ENCODE peak calls at places on chromosomes 13 and 19, in eight cellular contexts. One of them, this sample, is unnamed. For H3K27me3 and H3K4me1, the result is how much of the 10 kb centered on the place peaks cover.

GRCh38 chr13:46173656-46174055 is 8.3 kb downstream of the LCP1 start:
- DNase-seq in psoas muscle: no peak
- DNase-seq in left ventricle myocardium inferior: no peak
- DNase-seq in effector memory CD4-positive, alpha-beta T cell: peak
- DNase-seq in fibroblast of lung: no peak
- DNase-seq in GM23338: no peak
- DNase-seq in IMR-90: no peak
- DNase-seq in left lung: no peak
- DNase-seq in this sample: no peak

GRCh38 chr13:38417727-38418126 is 68.1 kb downstream of the UFM1 start:
- DNase-seq in psoas muscle: no peak
- DNase-seq in left ventricle myocardium inferior: no peak
- DNase-seq in effector memory CD4-positive, alpha-beta T cell: no peak
- DNase-seq in fibroblast of lung: no peak
- DNase-seq in GM23338: peak
- DNase-seq in IMR-90: peak
- DNase-seq in left lung: no peak
- DNase-seq in this sample: no peak

GRCh38 chr13:109881347-109881725 is 95.0 kb upstream of the IRS2 start:
- DNase-seq in psoas muscle: no peak
- DNase-seq in left ventricle myocardium inferior: no peak
- DNase-seq in effector memory CD4-positive, alpha-beta T cell: no peak
- DNase-seq in fibroblast of lung: no peak
- DNase-seq in GM23338: no peak
- DNase-seq in IMR-90: no peak
- DNase-seq in left lung: no peak
- DNase-seq in this sample: no peak

GRCh38 chr13:53781941-53782340 is 753.3 kb downstream of the OLFM4 start:
- DNase-seq in psoas muscle: no peak
- DNase-seq in left ventricle myocardium inferior: no peak
- DNase-seq in effector memory CD4-positive, alpha-beta T cell: no peak
- DNase-seq in fibroblast of lung: no peak
- DNase-seq in GM23338: peak
- DNase-seq in IMR-90: no peak
- DNase-seq in left lung: no peak
- DNase-seq in this sample: no peak

GRCh38 chr19:31018951-31019350 is 330.3 kb downstream of the TSHZ3 start:
- DNase-seq in psoas muscle: no peak
- DNase-seq in left ventricle myocardium inferior: no peak
- DNase-seq in effector memory CD4-positive, alpha-beta T cell: no peak
- DNase-seq in fibroblast of lung: no peak
- DNase-seq in GM23338: no peak
- DNase-seq in IMR-90: no peak
- DNase-seq in left lung: no peak
- DNase-seq in this sample: no peak

GRCh38 chr13:42969558-42970172 is 22.4 kb downstream of the EPSTI1 start:
- DNase-seq in psoas muscle: peak
- DNase-seq in left ventricle myocardium inferior: peak
- DNase-seq in effector memory CD4-positive, alpha-beta T cell: peak
- DNase-seq in fibroblast of lung: peak
- DNase-seq in GM23338: peak
- DNase-seq in IMR-90: peak
- DNase-seq in left lung: peak
- DNase-seq in this sample: peak

GRCh38 chr13:99980201-99981114 is 1.1 kb upstream of the ZIC2 start:
- DNase-seq in psoas muscle: peak
- DNase-seq in left ventricle myocardium inferior: peak
- DNase-seq in effector memory CD4-positive, alpha-beta T cell: no peak
- DNase-seq in fibroblast of lung: peak
- DNase-seq in GM23338: peak
- DNase-seq in IMR-90: peak
- DNase-seq in left lung: peak
- DNase-seq in this sample: peak

GRCh38 chr19:5563941-5564612 is 3.7 kb downstream of the TINCR start:
- DNase-seq in psoas muscle: no peak
- DNase-seq in left ventricle myocardium inferior: no peak
- DNase-seq in effector memory CD4-positive, alpha-beta T cell: no peak
- DNase-seq in fibroblast of lung: no peak
- DNase-seq in GM23338: no peak
- DNase-seq in IMR-90: peak
- DNase-seq in left lung: no peak
- DNase-seq in this sample: no peak

GRCh38 chr19:34998777-34999497 is 1.2 kb upstream of the GRAMD1A start:
- DNase-seq in psoas muscle: peak
- DNase-seq in left ventricle myocardium inferior: no peak
- DNase-seq in effector memory CD4-positive, alpha-beta T cell: no peak
- DNase-seq in fibroblast of lung: no peak
- DNase-seq in GM23338: peak
- DNase-seq in IMR-90: no peak
- DNase-seq in left lung: no peak
- DNase-seq in this sample: no peak

GRCh38 chr13:100545684-100546061 is 42.9 kb downstream of the GGACT start:
- DNase-seq in psoas muscle: no peak
- DNase-seq in left ventricle myocardium inferior: no peak
- DNase-seq in effector memory CD4-positive, alpha-beta T cell: no peak
- DNase-seq in fibroblast of lung: no peak
- DNase-seq in GM23338: no peak
- DNase-seq in IMR-90: no peak
- DNase-seq in left lung: no peak
- DNase-seq in this sample: no peak

GRCh38 chr13:46640843-46641242 is 87.9 kb downstream of the LRCH1 start:
- DNase-seq in psoas muscle: no peak
- DNase-seq in left ventricle myocardium inferior: no peak
- DNase-seq in effector memory CD4-positive, alpha-beta T cell: no peak
- DNase-seq in fibroblast of lung: peak
- DNase-seq in GM23338: no peak
- DNase-seq in IMR-90: peak
- DNase-seq in left lung: no peak
- DNase-seq in this sample: no peak

GRCh38 chr19:56107626-56108351 is 13.3 kb downstream of the ZNF787 start:
- DNase-seq in psoas muscle: no peak
- DNase-seq in left ventricle myocardium inferior: no peak
- DNase-seq in effector memory CD4-positive, alpha-beta T cell: no peak
- DNase-seq in fibroblast of lung: no peak
- DNase-seq in GM23338: peak
- DNase-seq in IMR-90: no peak
- DNase-seq in left lung: no peak
- DNase-seq in this sample: no peak
- H3K4me3 ChIP-seq in psoas muscle: no peak
- H3K4me3 ChIP-seq in left ventricle myocardium inferior: peak
- H3K4me3 ChIP-seq in effector memory CD4-positive, alpha-beta T cell: no peak
- H3K4me3 ChIP-seq in fibroblast of lung: no peak
- H3K4me3 ChIP-seq in GM23338: no peak
- H3K4me3 ChIP-seq in IMR-90: no peak
- H3K4me3 ChIP-seq in left lung: no peak
- H3K4me3 ChIP-seq in this sample: no peak

GRCh38 chr19:6587998-6588507 is 2.9 kb downstream of the CD70 start:
- DNase-seq in psoas muscle: no peak
- DNase-seq in left ventricle myocardium inferior: no peak
- DNase-seq in effector memory CD4-positive, alpha-beta T cell: no peak
- DNase-seq in fibroblast of lung: no peak
- DNase-seq in GM23338: peak
- DNase-seq in IMR-90: no peak
- DNase-seq in left lung: no peak
- DNase-seq in this sample: no peak

GRCh38 chr19:6589711-6590457 is 1.1 kb downstream of the CD70 start:
- DNase-seq in psoas muscle: no peak
- DNase-seq in left ventricle myocardium inferior: no peak
- DNase-seq in effector memory CD4-positive, alpha-beta T cell: no peak
- DNase-seq in fibroblast of lung: no peak
- DNase-seq in GM23338: peak
- DNase-seq in IMR-90: no peak
- DNase-seq in left lung: no peak
- DNase-seq in this sample: no peak

GRCh38 chr19:6593651-6594416 is 2.9 kb upstream of the CD70 start:
- DNase-seq in psoas muscle: no peak
- DNase-seq in left ventricle myocardium inferior: no peak
- DNase-seq in effector memory CD4-positive, alpha-beta T cell: no peak
- DNase-seq in fibroblast of lung: no peak
- DNase-seq in GM23338: no peak
- DNase-seq in IMR-90: no peak
- DNase-seq in left lung: no peak
- DNase-seq in this sample: no peak

GRCh38 chr19:6588508-6589345 is 2.2 kb downstream of the CD70 start:
- DNase-seq in psoas muscle: no peak
- DNase-seq in left ventricle myocardium inferior: no peak
- DNase-seq in effector memory CD4-positive, alpha-beta T cell: no peak
- DNase-seq in fibroblast of lung: no peak
- DNase-seq in GM23338: peak
- DNase-seq in IMR-90: no peak
- DNase-seq in left lung: no peak
- DNase-seq in this sample: no peak

DNA sequence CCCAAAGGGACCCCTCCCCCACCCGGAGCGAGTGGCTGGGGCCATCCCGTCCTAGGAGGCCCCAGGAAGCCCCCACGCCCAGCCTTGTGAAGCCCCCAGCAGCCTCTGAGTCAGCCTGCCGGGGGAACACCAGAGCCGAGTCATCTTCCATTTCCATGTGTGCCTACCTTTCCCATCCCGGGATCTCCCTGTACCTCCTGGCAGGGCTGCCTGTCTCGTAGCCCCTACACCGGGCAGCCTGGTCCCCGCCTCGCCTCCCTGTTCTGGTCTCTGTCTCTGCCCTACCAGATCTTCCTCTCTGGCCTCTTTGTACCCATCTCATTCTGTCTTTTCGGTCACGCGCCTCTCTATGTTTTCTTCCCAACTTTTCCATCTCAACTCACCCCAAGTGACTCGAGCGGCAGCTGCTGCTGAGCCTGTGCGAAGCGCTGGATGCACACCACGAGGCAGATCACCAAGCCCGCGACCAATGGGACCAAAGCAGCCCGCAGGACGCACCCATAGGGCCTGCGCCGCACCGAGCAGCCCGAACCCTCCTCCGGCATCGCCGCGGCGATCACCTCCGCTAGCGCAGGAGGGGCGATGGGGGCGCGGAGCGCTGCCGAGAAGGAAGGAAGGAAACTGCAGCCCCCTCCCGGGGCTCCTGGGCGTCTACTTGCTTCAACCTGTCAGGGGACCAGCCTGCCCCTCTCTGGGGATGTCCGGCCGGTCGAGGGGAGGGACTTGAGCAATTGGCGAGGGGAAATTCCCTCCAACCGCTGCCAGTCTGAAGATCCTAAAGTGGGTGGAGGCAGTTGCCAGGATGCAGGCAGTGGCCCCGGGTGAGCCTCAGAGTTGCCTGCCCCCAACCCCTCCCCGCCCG is at the start of gene CD70:
- DNase-seq in psoas muscle: no peak
- DNase-seq in left ventricle myocardium inferior: no peak
- DNase-seq in effector memory CD4-positive, alpha-beta T cell: peak
- DNase-seq in fibroblast of lung: peak
- DNase-seq in GM23338: peak
- DNase-seq in IMR-90: no peak
- DNase-seq in left lung: peak
- DNase-seq in this sample: no peak
- H3K27me3 ChIP-seq in psoas muscle: under half
- H3K27me3 ChIP-seq in left ventricle myocardium inferior: half or more
- H3K27me3 ChIP-seq in effector memory CD4-positive, alpha-beta T cell: under half
- H3K27me3 ChIP-seq in fibroblast of lung: under half
- H3K27me3 ChIP-seq in GM23338: half or more
- H3K27me3 ChIP-seq in IMR-90: under half
- H3K27me3 ChIP-seq in left lung: half or more
- H3K27me3 ChIP-seq in this sample: under half

GRCh38 chr19:20307127-20307526 is 140.1 kb downstream of the ZNF486 start:
- DNase-seq in psoas muscle: no peak
- DNase-seq in left ventricle myocardium inferior: no peak
- DNase-seq in effector memory CD4-positive, alpha-beta T cell: no peak
- DNase-seq in fibroblast of lung: no peak
- DNase-seq in GM23338: no peak
- DNase-seq in IMR-90: no peak
- DNase-seq in left lung: no peak
- DNase-seq in this sample: no peak
- H3K4me1 ChIP-seq in psoas muscle: under half
- H3K4me1 ChIP-seq in left ventricle myocardium inferior: under half
- H3K4me1 ChIP-seq in effector memory CD4-positive, alpha-beta T cell: under half
- H3K4me1 ChIP-seq in fibroblast of lung: under half
- H3K4me1 ChIP-seq in GM23338: under half
- H3K4me1 ChIP-seq in IMR-90: under half
- H3K4me1 ChIP-seq in left lung: under half
- H3K4me1 ChIP-seq in this sample: under half

DNA sequence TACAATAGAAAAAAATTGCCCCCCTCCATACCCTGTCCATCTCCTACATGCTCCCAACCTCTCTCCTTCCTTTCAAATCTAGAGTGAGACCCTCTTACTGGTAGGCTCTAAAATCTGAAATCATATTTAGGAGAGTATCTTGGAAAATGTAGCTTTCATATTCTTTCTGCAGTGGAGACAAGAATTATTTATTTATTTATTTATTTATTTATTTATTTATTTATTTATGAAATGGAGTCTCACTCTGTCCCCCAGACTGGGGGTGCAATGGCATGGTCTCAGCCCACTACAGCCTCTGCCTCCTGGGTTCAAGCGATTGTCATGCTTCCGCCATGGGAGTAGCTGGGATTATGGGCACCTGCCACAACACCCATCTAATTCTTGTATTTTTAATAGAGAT is 174.1 kb upstream of the MYO16 start:
- DNase-seq in psoas muscle: no peak
- DNase-seq in left ventricle myocardium inferior: no peak
- DNase-seq in effector memory CD4-positive, alpha-beta T cell: no peak
- DNase-seq in fibroblast of lung: no peak
- DNase-seq in GM23338: no peak
- DNase-seq in IMR-90: no peak
- DNase-seq in left lung: no peak
- DNase-seq in this sample: no peak
- H3K4me3 ChIP-seq in psoas muscle: no peak
- H3K4me3 ChIP-seq in left ventricle myocardium inferior: no peak
- H3K4me3 ChIP-seq in effector memory CD4-positive, alpha-beta T cell: no peak
- H3K4me3 ChIP-seq in fibroblast of lung: no peak
- H3K4me3 ChIP-seq in GM23338: no peak
- H3K4me3 ChIP-seq in IMR-90: no peak
- H3K4me3 ChIP-seq in left lung: no peak
- H3K4me3 ChIP-seq in this sample: no peak

GRCh38 chr13:113115363-113116205 is 7.0 kb upstream of the F10 start:
- DNase-seq in psoas muscle: no peak
- DNase-seq in left ventricle myocardium inferior: no peak
- DNase-seq in effector memory CD4-positive, alpha-beta T cell: no peak
- DNase-seq in fibroblast of lung: no peak
- DNase-seq in GM23338: no peak
- DNase-seq in IMR-90: no peak
- DNase-seq in left lung: peak
- DNase-seq in this sample: no peak
- H3K27me3 ChIP-seq in psoas muscle: under half
- H3K27me3 ChIP-seq in left ventricle myocardium inferior: under half
- H3K27me3 ChIP-seq in effector memory CD4-positive, alpha-beta T cell: under half
- H3K27me3 ChIP-seq in fibroblast of lung: under half
- H3K27me3 ChIP-seq in GM23338: under half
- H3K27me3 ChIP-seq in IMR-90: under half
- H3K27me3 ChIP-seq in left lung: under half
- H3K27me3 ChIP-seq in this sample: under half

This sample was measured in naive thymus-derived CD4-positive, alpha-beta T cell.